ENCODE peak calls at places on chromosomes 13 and 19, in six cellular contexts. One of them, this sample, is unnamed. For H3K4me1, the result is how much of the 10 kb centered on the place peaks cover.

GRCh38 chr19:2424686-2425621 is 2.4 kb downstream of the TIMM13 start:
- DNase-seq in A673: peak
- DNase-seq in iPS DF 6.9: no peak
- DNase-seq in adipocyte: peak
- DNase-seq in stomach: peak
- DNase-seq in uterus: no peak
- DNase-seq in this sample: peak

GRCh38 chr19:31361728-31362127 is 12.5 kb upstream of the TSHZ3 start:
- DNase-seq in A673: no peak
- DNase-seq in iPS DF 6.9: no peak
- DNase-seq in adipocyte: no peak
- DNase-seq in stomach: no peak
- DNase-seq in uterus: no peak
- DNase-seq in this sample: no peak

GRCh38 chr19:51702754-51703654 is 9.9 kb downstream of the SPACA6 start:
- DNase-seq in A673: no peak
- DNase-seq in iPS DF 6.9: peak
- DNase-seq in adipocyte: no peak
- DNase-seq in stomach: peak
- DNase-seq in uterus: peak
- DNase-seq in this sample: peak

GRCh38 chr13:37884026-37884425 is 14.5 kb upstream of the TRPC4 start:
- DNase-seq in A673: no peak
- DNase-seq in iPS DF 6.9: no peak
- DNase-seq in adipocyte: no peak
- DNase-seq in stomach: no peak
- DNase-seq in uterus: no peak
- DNase-seq in this sample: no peak

GRCh38 chr19:18696023-18696422 is 12.5 kb downstream of the CRTC1 start:
- DNase-seq in A673: no peak
- DNase-seq in iPS DF 6.9: no peak
- DNase-seq in adipocyte: no peak
- DNase-seq in stomach: no peak
- DNase-seq in uterus: no peak
- DNase-seq in this sample: no peak

GRCh38 chr13:103537616-103538015 is 471.4 kb upstream of the SLC10A2 start:
- DNase-seq in A673: no peak
- DNase-seq in iPS DF 6.9: no peak
- DNase-seq in adipocyte: no peak
- DNase-seq in stomach: no peak
- DNase-seq in uterus: no peak
- DNase-seq in this sample: no peak

GRCh38 chr19:56637976-56638555 is 4.9 kb upstream of the SMIM17 start:
- DNase-seq in A673: peak
- DNase-seq in iPS DF 6.9: peak
- DNase-seq in adipocyte: peak
- DNase-seq in stomach: peak
- DNase-seq in uterus: peak
- DNase-seq in this sample: peak

GRCh38 chr13:99269627-99270252 is 11.6 kb upstream of the GPR18 start:
- DNase-seq in A673: peak
- DNase-seq in iPS DF 6.9: no peak
- DNase-seq in adipocyte: peak
- DNase-seq in stomach: no peak
- DNase-seq in uterus: no peak
- DNase-seq in this sample: peak

GRCh38 chr19:35935911-35936737 is at the start of gene LRFN3:
- DNase-seq in A673: peak
- DNase-seq in iPS DF 6.9: peak
- DNase-seq in adipocyte: peak
- DNase-seq in stomach: peak
- DNase-seq in uterus: peak
- DNase-seq in this sample: peak

GRCh38 chr19:2289714-2290435 is 7.9 kb upstream of the PEAK3 start:
- DNase-seq in A673: no peak
- DNase-seq in iPS DF 6.9: no peak
- DNase-seq in adipocyte: peak
- DNase-seq in stomach: peak
- DNase-seq in uterus: no peak
- DNase-seq in this sample: peak

GRCh38 chr19:28633223-28634030 is 579.5 kb downstream of the UQCRFS1 start:
- DNase-seq in A673: peak
- DNase-seq in iPS DF 6.9: peak
- DNase-seq in adipocyte: peak
- DNase-seq in stomach: no peak
- DNase-seq in uterus: no peak
- DNase-seq in this sample: peak

GRCh38 chr19:46732966-46733692 is 12.7 kb upstream of the FKRP start:
- DNase-seq in A673: no peak
- DNase-seq in iPS DF 6.9: no peak
- DNase-seq in adipocyte: no peak
- DNase-seq in stomach: no peak
- DNase-seq in uterus: no peak
- DNase-seq in this sample: no peak

GRCh38 chr19:18951721-18952281 is 10.8 kb upstream of the HOMER3 start:
- DNase-seq in A673: no peak
- DNase-seq in iPS DF 6.9: no peak
- DNase-seq in adipocyte: peak
- DNase-seq in stomach: no peak
- DNase-seq in uterus: no peak
- DNase-seq in this sample: peak

GRCh38 chr19:2923510-2923909 is 21.3 kb downstream of the ZNF77 start:
- DNase-seq in A673: no peak
- DNase-seq in iPS DF 6.9: no peak
- DNase-seq in adipocyte: peak
- DNase-seq in stomach: no peak
- DNase-seq in uterus: no peak
- DNase-seq in this sample: peak

GRCh38 chr19:33054623-33055022 is 10.1 kb downstream of the RHPN2 start:
- DNase-seq in A673: no peak
- DNase-seq in iPS DF 6.9: no peak
- DNase-seq in adipocyte: no peak
- DNase-seq in stomach: peak
- DNase-seq in uterus: no peak
- DNase-seq in this sample: no peak

GRCh38 chr19:50419022-50419579 is 363 bp downstream of the SPIB start:
- DNase-seq in A673: no peak
- DNase-seq in iPS DF 6.9: no peak
- DNase-seq in adipocyte: peak
- DNase-seq in stomach: no peak
- DNase-seq in uterus: no peak
- DNase-seq in this sample: no peak

GRCh38 chr13:42011601-42012401 is 36.6 kb upstream of the DGKH start:
- DNase-seq in A673: no peak
- DNase-seq in iPS DF 6.9: no peak
- DNase-seq in adipocyte: no peak
- DNase-seq in stomach: peak
- DNase-seq in uterus: peak
- DNase-seq in this sample: no peak

GRCh38 chr13:20193142-20193923 is 595 bp upstream of the GJB2 start:
- DNase-seq in A673: peak
- DNase-seq in iPS DF 6.9: no peak
- DNase-seq in adipocyte: peak
- DNase-seq in stomach: no peak
- DNase-seq in uterus: no peak
- DNase-seq in this sample: peak

GRCh38 chr19:55694241-55694655 is 19.2 kb downstream of the EPN1 start:
- DNase-seq in A673: no peak
- DNase-seq in iPS DF 6.9: no peak
- DNase-seq in adipocyte: no peak
- DNase-seq in stomach: no peak
- DNase-seq in uterus: no peak
- DNase-seq in this sample: no peak

GRCh38 chr19:21604941-21605548 is 99.6 kb downstream of the ZNF429 start:
- DNase-seq in A673: no peak
- DNase-seq in iPS DF 6.9: no peak
- DNase-seq in adipocyte: no peak
- DNase-seq in stomach: no peak
- DNase-seq in uterus: no peak
- DNase-seq in this sample: peak

GRCh38 chr19:10454267-10454666 is 33.9 kb downstream of the PDE4A start:
- DNase-seq in A673: peak
- DNase-seq in iPS DF 6.9: peak
- DNase-seq in adipocyte: peak
- DNase-seq in stomach: no peak
- DNase-seq in uterus: no peak
- DNase-seq in this sample: peak

GRCh38 chr19:14555918-14556661 is 15.8 kb downstream of the NDUFB7 start:
- DNase-seq in A673: no peak
- DNase-seq in iPS DF 6.9: no peak
- DNase-seq in adipocyte: no peak
- DNase-seq in stomach: no peak
- DNase-seq in uterus: no peak
- DNase-seq in this sample: peak

GRCh38 chr19:47104678-47105077 is 8.9 kb downstream of the ZC3H4 start:
- DNase-seq in A673: no peak
- DNase-seq in iPS DF 6.9: no peak
- DNase-seq in adipocyte: no peak
- DNase-seq in stomach: no peak
- DNase-seq in uterus: no peak
- DNase-seq in this sample: no peak

GRCh38 chr19:55493650-55494171 is 5.5 kb downstream of the SSC5D start:
- DNase-seq in A673: no peak
- DNase-seq in iPS DF 6.9: no peak
- DNase-seq in adipocyte: no peak
- DNase-seq in stomach: no peak
- DNase-seq in uterus: no peak
- DNase-seq in this sample: no peak

GRCh38 chr19:2477141-2477710 is 1.3 kb downstream of the GADD45B start:
- DNase-seq in A673: no peak
- DNase-seq in iPS DF 6.9: no peak
- DNase-seq in adipocyte: peak
- DNase-seq in stomach: peak
- DNase-seq in uterus: peak
- DNase-seq in this sample: peak

GRCh38 chr13:79496188-79496587 is 15.2 kb downstream of the NDFIP2 start:
- DNase-seq in A673: no peak
- DNase-seq in iPS DF 6.9: no peak
- DNase-seq in adipocyte: no peak
- DNase-seq in stomach: no peak
- DNase-seq in uterus: no peak
- DNase-seq in this sample: no peak
- H3K4me1 ChIP-seq in A673: under half
- H3K4me1 ChIP-seq in iPS DF 6.9: under half
- H3K4me1 ChIP-seq in adipocyte: under half
- H3K4me1 ChIP-seq in stomach: under half
- H3K4me1 ChIP-seq in uterus: under half
- H3K4me1 ChIP-seq in this sample: under half

DNA sequence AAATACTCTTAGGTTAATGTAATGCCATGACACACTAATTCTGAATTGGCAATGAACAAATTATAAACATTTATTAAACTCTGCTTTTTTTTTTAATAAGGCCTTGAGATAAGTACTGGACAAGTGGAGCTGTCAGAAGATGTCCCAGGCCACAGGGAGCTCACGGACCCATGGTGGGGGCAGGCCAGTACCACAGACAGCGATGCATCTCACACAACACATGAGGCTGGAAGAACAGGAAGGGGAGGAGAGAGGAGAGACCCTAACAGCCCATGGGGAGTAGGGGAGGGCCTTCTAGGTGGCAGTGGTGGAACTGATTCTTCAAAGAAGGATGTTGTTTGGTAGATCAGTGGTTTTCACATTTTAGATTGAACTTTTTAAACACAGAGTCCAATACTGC is 128.4 kb downstream of the LHFPL6 start:
- DNase-seq in A673: no peak
- DNase-seq in iPS DF 6.9: no peak
- DNase-seq in adipocyte: no peak
- DNase-seq in stomach: no peak
- DNase-seq in uterus: no peak
- DNase-seq in this sample: no peak
- H3K4me1 ChIP-seq in A673: under half
- H3K4me1 ChIP-seq in iPS DF 6.9: under half
- H3K4me1 ChIP-seq in adipocyte: under half
- H3K4me1 ChIP-seq in stomach: under half
- H3K4me1 ChIP-seq in uterus: under half
- H3K4me1 ChIP-seq in this sample: under half

GRCh38 chr19:43738780-43739211 is 16.0 kb downstream of the SMG9 start:
- DNase-seq in A673: no peak
- DNase-seq in iPS DF 6.9: no peak
- DNase-seq in adipocyte: no peak
- DNase-seq in stomach: peak
- DNase-seq in uterus: no peak
- DNase-seq in this sample: peak

GRCh38 chr19:43735957-43736356 is 18.8 kb downstream of the SMG9 start:
- DNase-seq in A673: no peak
- DNase-seq in iPS DF 6.9: no peak
- DNase-seq in adipocyte: peak
- DNase-seq in stomach: no peak
- DNase-seq in uterus: no peak
- DNase-seq in this sample: peak

GRCh38 chr19:43741075-43741840 is 13.5 kb downstream of the SMG9 start:
- DNase-seq in A673: no peak
- DNase-seq in iPS DF 6.9: no peak
- DNase-seq in adipocyte: no peak
- DNase-seq in stomach: no peak
- DNase-seq in uterus: no peak
- DNase-seq in this sample: no peak

GRCh38 chr19:43739836-43740235 is 14.9 kb downstream of the SMG9 start:
- DNase-seq in A673: no peak
- DNase-seq in iPS DF 6.9: no peak
- DNase-seq in adipocyte: no peak
- DNase-seq in stomach: peak
- DNase-seq in uterus: no peak
- DNase-seq in this sample: no peak

GRCh38 chr19:43739419-43739818 is 15.3 kb downstream of the SMG9 start:
- DNase-seq in A673: no peak
- DNase-seq in iPS DF 6.9: no peak
- DNase-seq in adipocyte: no peak
- DNase-seq in stomach: peak
- DNase-seq in uterus: no peak
- DNase-seq in this sample: no peak
- H3K4me1 ChIP-seq in A673: under half
- H3K4me1 ChIP-seq in iPS DF 6.9: under half
- H3K4me1 ChIP-seq in adipocyte: under half
- H3K4me1 ChIP-seq in stomach: under half
- H3K4me1 ChIP-seq in uterus: under half
- H3K4me1 ChIP-seq in this sample: under half

GRCh38 chr19:17110599-17110966 is 35.0 kb downstream of the MYO9B start:
- DNase-seq in A673: no peak
- DNase-seq in iPS DF 6.9: no peak
- DNase-seq in adipocyte: no peak
- DNase-seq in stomach: no peak
- DNase-seq in uterus: no peak
- DNase-seq in this sample: no peak

GRCh38 chr19:17109962-17110598 is 34.5 kb downstream of the MYO9B start:
- DNase-seq in A673: no peak
- DNase-seq in iPS DF 6.9: no peak
- DNase-seq in adipocyte: no peak
- DNase-seq in stomach: peak
- DNase-seq in uterus: no peak
- DNase-seq in this sample: no peak

GRCh38 chr19:17108453-17108784 is 32.8 kb downstream of the MYO9B start:
- DNase-seq in A673: no peak
- DNase-seq in iPS DF 6.9: no peak
- DNase-seq in adipocyte: no peak
- DNase-seq in stomach: no peak
- DNase-seq in uterus: no peak
- DNase-seq in this sample: no peak

GRCh38 chr19:17107546-17108452 is 32.2 kb downstream of the MYO9B start:
- DNase-seq in A673: peak
- DNase-seq in iPS DF 6.9: no peak
- DNase-seq in adipocyte: peak
- DNase-seq in stomach: peak
- DNase-seq in uterus: peak
- DNase-seq in this sample: peak

GRCh38 chr19:17109300-17109699 is 33.7 kb downstream of the MYO9B start:
- DNase-seq in A673: no peak
- DNase-seq in iPS DF 6.9: no peak
- DNase-seq in adipocyte: no peak
- DNase-seq in stomach: no peak
- DNase-seq in uterus: no peak
- DNase-seq in this sample: no peak
- H3K4me1 ChIP-seq in A673: under half
- H3K4me1 ChIP-seq in iPS DF 6.9: under half
- H3K4me1 ChIP-seq in adipocyte: under half
- H3K4me1 ChIP-seq in stomach: under half
- H3K4me1 ChIP-seq in uterus: under half
- H3K4me1 ChIP-seq in this sample: under half